ENCODE peak calls at places on chromosomes 4 and X, in nine cellular contexts. One of them, this sample, is unnamed.

GRCh38 chr4:38455092-38455855 is 208.7 kb upstream of the KLF3 start:
- DNase-seq in fibroblast of lung: no peak
- DNase-seq in stimulated activated CD8-positive, alpha-beta memory T cell treated with anti-CD3 and anti-CD28 coated beads, Interleukin-12 subunit alpha, Interleukin-12 subunit beta, amount 100 ng/mL, for 1 hour: no peak
- DNase-seq in naive thymus-derived CD8-positive, alpha-beta T cell: no peak
- DNase-seq in EH: no peak
- DNase-seq in stimulated activated CD4-positive, alpha-beta T cell treated with anti-CD3 and anti-CD28 coated beads, Interleukin-2, amount 100 ng/mL, for 48 hours: no peak
- DNase-seq in NCI-H460: no peak
- DNase-seq in activated T-helper 1 cell treated with Interleukin-2 at 50 U/mL for 16 hours: no peak
- DNase-seq in NCI-H2029: no peak
- DNase-seq in this sample: no peak

GRCh38 chr4:8651661-8652180 is 59.2 kb downstream of the CPZ start:
- DNase-seq in fibroblast of lung: no peak
- DNase-seq in stimulated activated CD8-positive, alpha-beta memory T cell treated with anti-CD3 and anti-CD28 coated beads, Interleukin-12 subunit alpha, Interleukin-12 subunit beta, amount 100 ng/mL, for 1 hour: no peak
- DNase-seq in naive thymus-derived CD8-positive, alpha-beta T cell: no peak
- DNase-seq in EH: no peak
- DNase-seq in stimulated activated CD4-positive, alpha-beta T cell treated with anti-CD3 and anti-CD28 coated beads, Interleukin-2, amount 100 ng/mL, for 48 hours: no peak
- DNase-seq in NCI-H460: no peak
- DNase-seq in activated T-helper 1 cell treated with Interleukin-2 at 50 U/mL for 16 hours: no peak
- DNase-seq in NCI-H2029: no peak
- DNase-seq in this sample: no peak

GRCh38 chrX:103063918-103064434 is at the start of gene BEX1:
- DNase-seq in fibroblast of lung: peak
- DNase-seq in stimulated activated CD8-positive, alpha-beta memory T cell treated with anti-CD3 and anti-CD28 coated beads, Interleukin-12 subunit alpha, Interleukin-12 subunit beta, amount 100 ng/mL, for 1 hour: no peak
- DNase-seq in naive thymus-derived CD8-positive, alpha-beta T cell: peak
- DNase-seq in EH: peak
- DNase-seq in stimulated activated CD4-positive, alpha-beta T cell treated with anti-CD3 and anti-CD28 coated beads, Interleukin-2, amount 100 ng/mL, for 48 hours: no peak
- DNase-seq in NCI-H460: no peak
- DNase-seq in activated T-helper 1 cell treated with Interleukin-2 at 50 U/mL for 16 hours: no peak
- DNase-seq in NCI-H2029: peak
- DNase-seq in this sample: peak

GRCh38 chr4:158799013-158799770 is 30.4 kb downstream of the FNIP2 start:
- DNase-seq in fibroblast of lung: no peak
- DNase-seq in stimulated activated CD8-positive, alpha-beta memory T cell treated with anti-CD3 and anti-CD28 coated beads, Interleukin-12 subunit alpha, Interleukin-12 subunit beta, amount 100 ng/mL, for 1 hour: no peak
- DNase-seq in naive thymus-derived CD8-positive, alpha-beta T cell: no peak
- DNase-seq in EH: no peak
- DNase-seq in stimulated activated CD4-positive, alpha-beta T cell treated with anti-CD3 and anti-CD28 coated beads, Interleukin-2, amount 100 ng/mL, for 48 hours: no peak
- DNase-seq in NCI-H460: no peak
- DNase-seq in activated T-helper 1 cell treated with Interleukin-2 at 50 U/mL for 16 hours: no peak
- DNase-seq in NCI-H2029: no peak
- DNase-seq in this sample: no peak

GRCh38 chr4:128525387-128525786 is 237.8 kb upstream of the PGRMC2 start:
- DNase-seq in fibroblast of lung: peak
- DNase-seq in stimulated activated CD8-positive, alpha-beta memory T cell treated with anti-CD3 and anti-CD28 coated beads, Interleukin-12 subunit alpha, Interleukin-12 subunit beta, amount 100 ng/mL, for 1 hour: no peak
- DNase-seq in naive thymus-derived CD8-positive, alpha-beta T cell: no peak
- DNase-seq in EH: peak
- DNase-seq in stimulated activated CD4-positive, alpha-beta T cell treated with anti-CD3 and anti-CD28 coated beads, Interleukin-2, amount 100 ng/mL, for 48 hours: no peak
- DNase-seq in NCI-H460: peak
- DNase-seq in activated T-helper 1 cell treated with Interleukin-2 at 50 U/mL for 16 hours: no peak
- DNase-seq in NCI-H2029: no peak
- DNase-seq in this sample: peak

GRCh38 chrX:30892591-30892990 is 3.5 kb upstream of the TAB3 start:
- DNase-seq in fibroblast of lung: no peak
- DNase-seq in stimulated activated CD8-positive, alpha-beta memory T cell treated with anti-CD3 and anti-CD28 coated beads, Interleukin-12 subunit alpha, Interleukin-12 subunit beta, amount 100 ng/mL, for 1 hour: no peak
- DNase-seq in naive thymus-derived CD8-positive, alpha-beta T cell: no peak
- DNase-seq in EH: no peak
- DNase-seq in stimulated activated CD4-positive, alpha-beta T cell treated with anti-CD3 and anti-CD28 coated beads, Interleukin-2, amount 100 ng/mL, for 48 hours: no peak
- DNase-seq in NCI-H460: no peak
- DNase-seq in activated T-helper 1 cell treated with Interleukin-2 at 50 U/mL for 16 hours: no peak
- DNase-seq in NCI-H2029: no peak
- DNase-seq in this sample: no peak

GRCh38 chrX:129781134-129782014 is 1.6 kb downstream of the SASH3 start:
- DNase-seq in fibroblast of lung: no peak
- DNase-seq in stimulated activated CD8-positive, alpha-beta memory T cell treated with anti-CD3 and anti-CD28 coated beads, Interleukin-12 subunit alpha, Interleukin-12 subunit beta, amount 100 ng/mL, for 1 hour: peak
- DNase-seq in naive thymus-derived CD8-positive, alpha-beta T cell: peak
- DNase-seq in EH: no peak
- DNase-seq in stimulated activated CD4-positive, alpha-beta T cell treated with anti-CD3 and anti-CD28 coated beads, Interleukin-2, amount 100 ng/mL, for 48 hours: peak
- DNase-seq in NCI-H460: no peak
- DNase-seq in activated T-helper 1 cell treated with Interleukin-2 at 50 U/mL for 16 hours: peak
- DNase-seq in NCI-H2029: no peak
- DNase-seq in this sample: no peak

GRCh38 chr4:8323947-8324555 is 54.5 kb downstream of the HTRA3 start:
- DNase-seq in fibroblast of lung: peak
- DNase-seq in stimulated activated CD8-positive, alpha-beta memory T cell treated with anti-CD3 and anti-CD28 coated beads, Interleukin-12 subunit alpha, Interleukin-12 subunit beta, amount 100 ng/mL, for 1 hour: no peak
- DNase-seq in naive thymus-derived CD8-positive, alpha-beta T cell: no peak
- DNase-seq in EH: peak
- DNase-seq in stimulated activated CD4-positive, alpha-beta T cell treated with anti-CD3 and anti-CD28 coated beads, Interleukin-2, amount 100 ng/mL, for 48 hours: no peak
- DNase-seq in NCI-H460: no peak
- DNase-seq in activated T-helper 1 cell treated with Interleukin-2 at 50 U/mL for 16 hours: no peak
- DNase-seq in NCI-H2029: no peak
- DNase-seq in this sample: no peak

GRCh38 chr4:156945532-156945931 is 26.1 kb downstream of the PDGFC start:
- DNase-seq in fibroblast of lung: peak
- DNase-seq in stimulated activated CD8-positive, alpha-beta memory T cell treated with anti-CD3 and anti-CD28 coated beads, Interleukin-12 subunit alpha, Interleukin-12 subunit beta, amount 100 ng/mL, for 1 hour: no peak
- DNase-seq in naive thymus-derived CD8-positive, alpha-beta T cell: no peak
- DNase-seq in EH: peak
- DNase-seq in stimulated activated CD4-positive, alpha-beta T cell treated with anti-CD3 and anti-CD28 coated beads, Interleukin-2, amount 100 ng/mL, for 48 hours: no peak
- DNase-seq in NCI-H460: no peak
- DNase-seq in activated T-helper 1 cell treated with Interleukin-2 at 50 U/mL for 16 hours: no peak
- DNase-seq in NCI-H2029: no peak
- DNase-seq in this sample: peak

GRCh38 chr4:147049940-147050852 is 104.5 kb upstream of the TTC29 start:
- DNase-seq in fibroblast of lung: peak
- DNase-seq in stimulated activated CD8-positive, alpha-beta memory T cell treated with anti-CD3 and anti-CD28 coated beads, Interleukin-12 subunit alpha, Interleukin-12 subunit beta, amount 100 ng/mL, for 1 hour: no peak
- DNase-seq in naive thymus-derived CD8-positive, alpha-beta T cell: no peak
- DNase-seq in EH: peak
- DNase-seq in stimulated activated CD4-positive, alpha-beta T cell treated with anti-CD3 and anti-CD28 coated beads, Interleukin-2, amount 100 ng/mL, for 48 hours: no peak
- DNase-seq in NCI-H460: no peak
- DNase-seq in activated T-helper 1 cell treated with Interleukin-2 at 50 U/mL for 16 hours: no peak
- DNase-seq in NCI-H2029: no peak
- DNase-seq in this sample: peak

GRCh38 chr4:144578681-144579080 is 67.3 kb upstream of the HHIP start:
- DNase-seq in fibroblast of lung: peak
- DNase-seq in stimulated activated CD8-positive, alpha-beta memory T cell treated with anti-CD3 and anti-CD28 coated beads, Interleukin-12 subunit alpha, Interleukin-12 subunit beta, amount 100 ng/mL, for 1 hour: no peak
- DNase-seq in naive thymus-derived CD8-positive, alpha-beta T cell: no peak
- DNase-seq in EH: peak
- DNase-seq in stimulated activated CD4-positive, alpha-beta T cell treated with anti-CD3 and anti-CD28 coated beads, Interleukin-2, amount 100 ng/mL, for 48 hours: no peak
- DNase-seq in NCI-H460: no peak
- DNase-seq in activated T-helper 1 cell treated with Interleukin-2 at 50 U/mL for 16 hours: no peak
- DNase-seq in NCI-H2029: no peak
- DNase-seq in this sample: no peak

GRCh38 chr4:101009471-101009870 is 337.9 kb downstream of the PPP3CA start:
- DNase-seq in fibroblast of lung: no peak
- DNase-seq in stimulated activated CD8-positive, alpha-beta memory T cell treated with anti-CD3 and anti-CD28 coated beads, Interleukin-12 subunit alpha, Interleukin-12 subunit beta, amount 100 ng/mL, for 1 hour: no peak
- DNase-seq in naive thymus-derived CD8-positive, alpha-beta T cell: no peak
- DNase-seq in EH: peak
- DNase-seq in stimulated activated CD4-positive, alpha-beta T cell treated with anti-CD3 and anti-CD28 coated beads, Interleukin-2, amount 100 ng/mL, for 48 hours: no peak
- DNase-seq in NCI-H460: no peak
- DNase-seq in activated T-helper 1 cell treated with Interleukin-2 at 50 U/mL for 16 hours: no peak
- DNase-seq in NCI-H2029: no peak
- DNase-seq in this sample: no peak

GRCh38 chrX:70046978-70047377 is 2.8 kb downstream of the AWAT2 start:
- DNase-seq in fibroblast of lung: no peak
- DNase-seq in stimulated activated CD8-positive, alpha-beta memory T cell treated with anti-CD3 and anti-CD28 coated beads, Interleukin-12 subunit alpha, Interleukin-12 subunit beta, amount 100 ng/mL, for 1 hour: no peak
- DNase-seq in naive thymus-derived CD8-positive, alpha-beta T cell: no peak
- DNase-seq in EH: peak
- DNase-seq in stimulated activated CD4-positive, alpha-beta T cell treated with anti-CD3 and anti-CD28 coated beads, Interleukin-2, amount 100 ng/mL, for 48 hours: no peak
- DNase-seq in NCI-H460: no peak
- DNase-seq in activated T-helper 1 cell treated with Interleukin-2 at 50 U/mL for 16 hours: no peak
- DNase-seq in NCI-H2029: no peak
- DNase-seq in this sample: no peak

GRCh38 chr4:133555671-133556070 is 406.6 kb downstream of the PCDH10 start:
- DNase-seq in fibroblast of lung: peak
- DNase-seq in stimulated activated CD8-positive, alpha-beta memory T cell treated with anti-CD3 and anti-CD28 coated beads, Interleukin-12 subunit alpha, Interleukin-12 subunit beta, amount 100 ng/mL, for 1 hour: no peak
- DNase-seq in naive thymus-derived CD8-positive, alpha-beta T cell: no peak
- DNase-seq in EH: peak
- DNase-seq in stimulated activated CD4-positive, alpha-beta T cell treated with anti-CD3 and anti-CD28 coated beads, Interleukin-2, amount 100 ng/mL, for 48 hours: no peak
- DNase-seq in NCI-H460: no peak
- DNase-seq in activated T-helper 1 cell treated with Interleukin-2 at 50 U/mL for 16 hours: no peak
- DNase-seq in NCI-H2029: no peak
- DNase-seq in this sample: peak

GRCh38 chr4:107213880-107214279 is 177.8 kb upstream of the DKK2 start:
- DNase-seq in fibroblast of lung: peak
- DNase-seq in stimulated activated CD8-positive, alpha-beta memory T cell treated with anti-CD3 and anti-CD28 coated beads, Interleukin-12 subunit alpha, Interleukin-12 subunit beta, amount 100 ng/mL, for 1 hour: no peak
- DNase-seq in naive thymus-derived CD8-positive, alpha-beta T cell: no peak
- DNase-seq in EH: peak
- DNase-seq in stimulated activated CD4-positive, alpha-beta T cell treated with anti-CD3 and anti-CD28 coated beads, Interleukin-2, amount 100 ng/mL, for 48 hours: no peak
- DNase-seq in NCI-H460: no peak
- DNase-seq in activated T-helper 1 cell treated with Interleukin-2 at 50 U/mL for 16 hours: no peak
- DNase-seq in NCI-H2029: no peak
- DNase-seq in this sample: no peak

GRCh38 chr4:52588771-52589591 is 70.1 kb downstream of the USP46 start:
- DNase-seq in fibroblast of lung: peak
- DNase-seq in stimulated activated CD8-positive, alpha-beta memory T cell treated with anti-CD3 and anti-CD28 coated beads, Interleukin-12 subunit alpha, Interleukin-12 subunit beta, amount 100 ng/mL, for 1 hour: peak
- DNase-seq in naive thymus-derived CD8-positive, alpha-beta T cell: no peak
- DNase-seq in EH: peak
- DNase-seq in stimulated activated CD4-positive, alpha-beta T cell treated with anti-CD3 and anti-CD28 coated beads, Interleukin-2, amount 100 ng/mL, for 48 hours: no peak
- DNase-seq in NCI-H460: no peak
- DNase-seq in activated T-helper 1 cell treated with Interleukin-2 at 50 U/mL for 16 hours: no peak
- DNase-seq in NCI-H2029: no peak
- DNase-seq in this sample: peak

GRCh38 chrX:40202456-40202855 is 104.7 kb upstream of the BCOR start:
- DNase-seq in fibroblast of lung: no peak
- DNase-seq in stimulated activated CD8-positive, alpha-beta memory T cell treated with anti-CD3 and anti-CD28 coated beads, Interleukin-12 subunit alpha, Interleukin-12 subunit beta, amount 100 ng/mL, for 1 hour: no peak
- DNase-seq in naive thymus-derived CD8-positive, alpha-beta T cell: no peak
- DNase-seq in EH: no peak
- DNase-seq in stimulated activated CD4-positive, alpha-beta T cell treated with anti-CD3 and anti-CD28 coated beads, Interleukin-2, amount 100 ng/mL, for 48 hours: no peak
- DNase-seq in NCI-H460: no peak
- DNase-seq in activated T-helper 1 cell treated with Interleukin-2 at 50 U/mL for 16 hours: no peak
- DNase-seq in NCI-H2029: no peak
- DNase-seq in this sample: no peak

GRCh38 chrX:104270916-104271512 is 16.3 kb upstream of the ESX1 start:
- DNase-seq in fibroblast of lung: no peak
- DNase-seq in stimulated activated CD8-positive, alpha-beta memory T cell treated with anti-CD3 and anti-CD28 coated beads, Interleukin-12 subunit alpha, Interleukin-12 subunit beta, amount 100 ng/mL, for 1 hour: peak
- DNase-seq in naive thymus-derived CD8-positive, alpha-beta T cell: peak
- DNase-seq in EH: peak
- DNase-seq in stimulated activated CD4-positive, alpha-beta T cell treated with anti-CD3 and anti-CD28 coated beads, Interleukin-2, amount 100 ng/mL, for 48 hours: peak
- DNase-seq in NCI-H460: peak
- DNase-seq in activated T-helper 1 cell treated with Interleukin-2 at 50 U/mL for 16 hours: no peak
- DNase-seq in NCI-H2029: no peak
- DNase-seq in this sample: peak

GRCh38 chr4:79757580-79757979 is 315.4 kb downstream of the ANTXR2 start:
- DNase-seq in fibroblast of lung: peak
- DNase-seq in stimulated activated CD8-positive, alpha-beta memory T cell treated with anti-CD3 and anti-CD28 coated beads, Interleukin-12 subunit alpha, Interleukin-12 subunit beta, amount 100 ng/mL, for 1 hour: no peak
- DNase-seq in naive thymus-derived CD8-positive, alpha-beta T cell: no peak
- DNase-seq in EH: peak
- DNase-seq in stimulated activated CD4-positive, alpha-beta T cell treated with anti-CD3 and anti-CD28 coated beads, Interleukin-2, amount 100 ng/mL, for 48 hours: no peak
- DNase-seq in NCI-H460: no peak
- DNase-seq in activated T-helper 1 cell treated with Interleukin-2 at 50 U/mL for 16 hours: no peak
- DNase-seq in NCI-H2029: no peak
- DNase-seq in this sample: peak

GRCh38 chrX:101287402-101287801 is 3.7 kb downstream of the TAF7L start:
- DNase-seq in fibroblast of lung: peak
- DNase-seq in stimulated activated CD8-positive, alpha-beta memory T cell treated with anti-CD3 and anti-CD28 coated beads, Interleukin-12 subunit alpha, Interleukin-12 subunit beta, amount 100 ng/mL, for 1 hour: no peak
- DNase-seq in naive thymus-derived CD8-positive, alpha-beta T cell: no peak
- DNase-seq in EH: peak
- DNase-seq in stimulated activated CD4-positive, alpha-beta T cell treated with anti-CD3 and anti-CD28 coated beads, Interleukin-2, amount 100 ng/mL, for 48 hours: peak
- DNase-seq in NCI-H460: peak
- DNase-seq in activated T-helper 1 cell treated with Interleukin-2 at 50 U/mL for 16 hours: no peak
- DNase-seq in NCI-H2029: peak
- DNase-seq in this sample: peak

This sample was measured in mesenchymal stem cell.